ENCODE peak calls at places on chromosome 1, in nine cellular contexts. One of them, this sample, is unnamed.
A peak's percentile ranks its signal among the peaks of the same experiment; 100 is the strongest.

GRCh38 chr1:17624540-17625256 is 85.2 kb downstream of the ARHGEF10L start:
- DNase-seq in ascending aorta: peak; percentile 74
- DNase-seq in neural progenitor cell: no peak
- DNase-seq in left lung: no peak
- DNase-seq in lower lobe of right lung: peak; percentile 77
- DNase-seq in heart right ventricle: peak; percentile 53
- DNase-seq in SK-N-SH: no peak
- DNase-seq in brain microvascular endothelial cell: peak; percentile 41
- DNase-seq in right lobe of liver: no peak
- DNase-seq in this sample: no peak

GRCh38 chr1:58748625-58749198 is 35.1 kb downstream of the JUN start:
- DNase-seq in ascending aorta: no peak
- DNase-seq in neural progenitor cell: no peak
- DNase-seq in left lung: no peak
- DNase-seq in lower lobe of right lung: no peak
- DNase-seq in heart right ventricle: no peak
- DNase-seq in SK-N-SH: no peak
- DNase-seq in brain microvascular endothelial cell: no peak
- DNase-seq in right lobe of liver: no peak
- DNase-seq in this sample: no peak

GRCh38 chr1:214547747-214548146 is 3.7 kb downstream of the PTPN14 start:
- DNase-seq in ascending aorta: no peak
- DNase-seq in neural progenitor cell: no peak
- DNase-seq in left lung: no peak
- DNase-seq in lower lobe of right lung: no peak
- DNase-seq in heart right ventricle: no peak
- DNase-seq in SK-N-SH: no peak
- DNase-seq in brain microvascular endothelial cell: no peak
- DNase-seq in right lobe of liver: no peak
- DNase-seq in this sample: no peak

GRCh38 chr1:155934933-155935590 is 849 bp upstream of the KHDC4 start:
- DNase-seq in ascending aorta: no peak
- DNase-seq in neural progenitor cell: no peak
- DNase-seq in left lung: no peak
- DNase-seq in lower lobe of right lung: no peak
- DNase-seq in heart right ventricle: no peak
- DNase-seq in SK-N-SH: peak; percentile 20
- DNase-seq in brain microvascular endothelial cell: no peak
- DNase-seq in right lobe of liver: no peak
- DNase-seq in this sample: no peak

GRCh38 chr1:155131285-155131684 is 3.6 kb downstream of the EFNA1 start:
- DNase-seq in ascending aorta: no peak
- DNase-seq in neural progenitor cell: no peak
- DNase-seq in left lung: no peak
- DNase-seq in lower lobe of right lung: peak; percentile 58
- DNase-seq in heart right ventricle: no peak
- DNase-seq in SK-N-SH: no peak
- DNase-seq in brain microvascular endothelial cell: no peak
- DNase-seq in right lobe of liver: peak; percentile 81
- DNase-seq in this sample: no peak

GRCh38 chr1:172647987-172648386 is 10.9 kb upstream of the FASLG start:
- DNase-seq in ascending aorta: no peak
- DNase-seq in neural progenitor cell: no peak
- DNase-seq in left lung: no peak
- DNase-seq in lower lobe of right lung: no peak
- DNase-seq in heart right ventricle: no peak
- DNase-seq in SK-N-SH: no peak
- DNase-seq in brain microvascular endothelial cell: no peak
- DNase-seq in right lobe of liver: no peak
- DNase-seq in this sample: no peak

GRCh38 chr1:53176452-53177344 is 19.9 kb upstream of the CPT2 start:
- DNase-seq in ascending aorta: no peak
- DNase-seq in neural progenitor cell: no peak
- DNase-seq in left lung: peak; percentile 64
- DNase-seq in lower lobe of right lung: peak; percentile 57
- DNase-seq in heart right ventricle: peak; percentile 48
- DNase-seq in SK-N-SH: peak; percentile 58
- DNase-seq in brain microvascular endothelial cell: no peak
- DNase-seq in right lobe of liver: peak; percentile 86
- DNase-seq in this sample: no peak

GRCh38 chr1:209708297-209708696 is 3.7 kb downstream of the HSD11B1 start:
- DNase-seq in ascending aorta: no peak
- DNase-seq in neural progenitor cell: no peak
- DNase-seq in left lung: no peak
- DNase-seq in lower lobe of right lung: no peak
- DNase-seq in heart right ventricle: no peak
- DNase-seq in SK-N-SH: no peak
- DNase-seq in brain microvascular endothelial cell: no peak
- DNase-seq in right lobe of liver: no peak
- DNase-seq in this sample: no peak

GRCh38 chr1:54798769-54799641 is 2.1 kb downstream of the TTC22 start:
- DNase-seq in ascending aorta: no peak
- DNase-seq in neural progenitor cell: no peak
- DNase-seq in left lung: peak; percentile 48
- DNase-seq in lower lobe of right lung: no peak
- DNase-seq in heart right ventricle: no peak
- DNase-seq in SK-N-SH: no peak
- DNase-seq in brain microvascular endothelial cell: no peak
- DNase-seq in right lobe of liver: peak; percentile 81
- DNase-seq in this sample: no peak

GRCh38 chr1:41238311-41239094 is 3.6 kb downstream of the SCMH1 start:
- DNase-seq in ascending aorta: no peak
- DNase-seq in neural progenitor cell: no peak
- DNase-seq in left lung: no peak
- DNase-seq in lower lobe of right lung: no peak
- DNase-seq in heart right ventricle: no peak
- DNase-seq in SK-N-SH: no peak
- DNase-seq in brain microvascular endothelial cell: no peak
- DNase-seq in right lobe of liver: no peak
- DNase-seq in this sample: no peak

GRCh38 chr1:83970119-83970518 is 28.8 kb downstream of the TTLL7 start:
- DNase-seq in ascending aorta: no peak
- DNase-seq in neural progenitor cell: no peak
- DNase-seq in left lung: no peak
- DNase-seq in lower lobe of right lung: no peak
- DNase-seq in heart right ventricle: no peak
- DNase-seq in SK-N-SH: no peak
- DNase-seq in brain microvascular endothelial cell: no peak
- DNase-seq in right lobe of liver: no peak
- DNase-seq in this sample: no peak

GRCh38 chr1:35561972-35562680 is 4.5 kb downstream of the NCDN start:
- DNase-seq in ascending aorta: no peak
- DNase-seq in neural progenitor cell: no peak
- DNase-seq in left lung: no peak
- DNase-seq in lower lobe of right lung: no peak
- DNase-seq in heart right ventricle: no peak
- DNase-seq in SK-N-SH: no peak
- DNase-seq in brain microvascular endothelial cell: no peak
- DNase-seq in right lobe of liver: no peak
- DNase-seq in this sample: no peak

GRCh38 chr1:222547944-222548671 is at the start of gene HHIPL2:
- DNase-seq in ascending aorta: no peak
- DNase-seq in neural progenitor cell: no peak
- DNase-seq in left lung: no peak
- DNase-seq in lower lobe of right lung: no peak
- DNase-seq in heart right ventricle: no peak
- DNase-seq in SK-N-SH: no peak
- DNase-seq in brain microvascular endothelial cell: no peak
- DNase-seq in right lobe of liver: no peak
- DNase-seq in this sample: no peak

GRCh38 chr1:208204779-208205178 is 39.4 kb downstream of the PLXNA2 start:
- DNase-seq in ascending aorta: no peak
- DNase-seq in neural progenitor cell: no peak
- DNase-seq in left lung: no peak
- DNase-seq in lower lobe of right lung: no peak
- DNase-seq in heart right ventricle: no peak
- DNase-seq in SK-N-SH: no peak
- DNase-seq in brain microvascular endothelial cell: no peak
- DNase-seq in right lobe of liver: no peak
- DNase-seq in this sample: no peak

GRCh38 chr1:16163882-16164820 is 8.3 kb upstream of the EPHA2 start:
- DNase-seq in ascending aorta: no peak
- DNase-seq in neural progenitor cell: peak; percentile 51
- DNase-seq in left lung: no peak
- DNase-seq in lower lobe of right lung: no peak
- DNase-seq in heart right ventricle: no peak
- DNase-seq in SK-N-SH: no peak
- DNase-seq in brain microvascular endothelial cell: peak; percentile 98
- DNase-seq in right lobe of liver: no peak
- DNase-seq in this sample: no peak

GRCh38 chr1:244445320-244446181 is 6.2 kb downstream of the ADSS2 start:
- DNase-seq in ascending aorta: no peak
- DNase-seq in neural progenitor cell: no peak
- DNase-seq in left lung: no peak
- DNase-seq in lower lobe of right lung: no peak
- DNase-seq in heart right ventricle: no peak
- DNase-seq in SK-N-SH: peak; percentile 23
- DNase-seq in brain microvascular endothelial cell: no peak
- DNase-seq in right lobe of liver: no peak
- DNase-seq in this sample: no peak

GRCh38 chr1:178733972-178734371 is 8.9 kb downstream of the RALGPS2 start:
- DNase-seq in ascending aorta: no peak
- DNase-seq in neural progenitor cell: no peak
- DNase-seq in left lung: no peak
- DNase-seq in lower lobe of right lung: no peak
- DNase-seq in heart right ventricle: no peak
- DNase-seq in SK-N-SH: no peak
- DNase-seq in brain microvascular endothelial cell: no peak
- DNase-seq in right lobe of liver: no peak
- DNase-seq in this sample: no peak
- TF ChIP-seq CTCF in ascending aorta: no peak
- TF ChIP-seq CTCF in neural progenitor cell: peak; percentile 36
- TF ChIP-seq CTCF in left lung: no peak
- TF ChIP-seq CTCF in lower lobe of right lung: no peak
- TF ChIP-seq CTCF in heart right ventricle: peak; percentile 20
- TF ChIP-seq CTCF in SK-N-SH: peak; percentile 34
- TF ChIP-seq CTCF in brain microvascular endothelial cell: peak; percentile 43
- TF ChIP-seq CTCF in right lobe of liver: no peak
- TF ChIP-seq CTCF in this sample: peak; percentile 20

GRCh38 chr1:160579216-160579701 is at the start of gene CD84:
- DNase-seq in ascending aorta: no peak
- DNase-seq in neural progenitor cell: no peak
- DNase-seq in left lung: no peak
- DNase-seq in lower lobe of right lung: no peak
- DNase-seq in heart right ventricle: no peak
- DNase-seq in SK-N-SH: no peak
- DNase-seq in brain microvascular endothelial cell: no peak
- DNase-seq in right lobe of liver: no peak
- DNase-seq in this sample: no peak
- H3K4me3 ChIP-seq in ascending aorta: no peak within 1 kb of the TSS
- H3K4me3 ChIP-seq in neural progenitor cell: no peak within 1 kb of the TSS
- H3K4me3 ChIP-seq in left lung: peak within 1 kb of the TSS; percentile 31
- H3K4me3 ChIP-seq in lower lobe of right lung: peak within 1 kb of the TSS; percentile 34
- H3K4me3 ChIP-seq in heart right ventricle: peak within 1 kb of the TSS; percentile 20
- H3K4me3 ChIP-seq in SK-N-SH: no peak within 1 kb of the TSS
- H3K4me3 ChIP-seq in brain microvascular endothelial cell: no peak within 1 kb of the TSS
- H3K4me3 ChIP-seq in right lobe of liver: peak within 1 kb of the TSS; percentile 10
- H3K4me3 ChIP-seq in this sample: peak within 1 kb of the TSS; percentile 50

GRCh38 chr1:26945138-26945537 is 15.1 kb downstream of the KDF1 start:
- DNase-seq in ascending aorta: no peak
- DNase-seq in neural progenitor cell: no peak
- DNase-seq in left lung: no peak
- DNase-seq in lower lobe of right lung: no peak
- DNase-seq in heart right ventricle: no peak
- DNase-seq in SK-N-SH: no peak
- DNase-seq in brain microvascular endothelial cell: no peak
- DNase-seq in right lobe of liver: no peak
- DNase-seq in this sample: no peak
- H3K27ac ChIP-seq in ascending aorta: no peak overlapping the region
- H3K27ac ChIP-seq in neural progenitor cell: no peak overlapping the region
- H3K27ac ChIP-seq in left lung: no peak overlapping the region
- H3K27ac ChIP-seq in lower lobe of right lung: no peak overlapping the region
- H3K27ac ChIP-seq in heart right ventricle: peak overlapping the region; percentile 72
- H3K27ac ChIP-seq in SK-N-SH: no peak overlapping the region
- H3K27ac ChIP-seq in brain microvascular endothelial cell: no peak overlapping the region
- H3K27ac ChIP-seq in right lobe of liver: peak overlapping the region; percentile 60
- H3K27ac ChIP-seq in this sample: no peak overlapping the region

GRCh38 chr1:30032302-30032701 is 691.1 kb downstream of the MATN1 start:
- DNase-seq in ascending aorta: no peak
- DNase-seq in neural progenitor cell: no peak
- DNase-seq in left lung: no peak
- DNase-seq in lower lobe of right lung: no peak
- DNase-seq in heart right ventricle: no peak
- DNase-seq in SK-N-SH: no peak
- DNase-seq in brain microvascular endothelial cell: no peak
- DNase-seq in right lobe of liver: no peak
- DNase-seq in this sample: no peak

GRCh38 chr1:30034627-30035521 is 688.5 kb downstream of the MATN1 start:
- DNase-seq in ascending aorta: no peak
- DNase-seq in neural progenitor cell: no peak
- DNase-seq in left lung: no peak
- DNase-seq in lower lobe of right lung: no peak
- DNase-seq in heart right ventricle: peak; percentile 27
- DNase-seq in SK-N-SH: peak; percentile 75
- DNase-seq in brain microvascular endothelial cell: peak; percentile 5
- DNase-seq in right lobe of liver: no peak
- DNase-seq in this sample: no peak

GRCh38 chr1:30035522-30036228 is 687.7 kb downstream of the MATN1 start:
- DNase-seq in ascending aorta: no peak
- DNase-seq in neural progenitor cell: no peak
- DNase-seq in left lung: no peak
- DNase-seq in lower lobe of right lung: no peak
- DNase-seq in heart right ventricle: no peak
- DNase-seq in SK-N-SH: no peak
- DNase-seq in brain microvascular endothelial cell: no peak
- DNase-seq in right lobe of liver: no peak
- DNase-seq in this sample: no peak

GRCh38 chr1:30034105-30034626 is 689.2 kb downstream of the MATN1 start:
- DNase-seq in ascending aorta: no peak
- DNase-seq in neural progenitor cell: no peak
- DNase-seq in left lung: no peak
- DNase-seq in lower lobe of right lung: no peak
- DNase-seq in heart right ventricle: no peak
- DNase-seq in SK-N-SH: no peak
- DNase-seq in brain microvascular endothelial cell: no peak
- DNase-seq in right lobe of liver: no peak
- DNase-seq in this sample: no peak

DNA sequence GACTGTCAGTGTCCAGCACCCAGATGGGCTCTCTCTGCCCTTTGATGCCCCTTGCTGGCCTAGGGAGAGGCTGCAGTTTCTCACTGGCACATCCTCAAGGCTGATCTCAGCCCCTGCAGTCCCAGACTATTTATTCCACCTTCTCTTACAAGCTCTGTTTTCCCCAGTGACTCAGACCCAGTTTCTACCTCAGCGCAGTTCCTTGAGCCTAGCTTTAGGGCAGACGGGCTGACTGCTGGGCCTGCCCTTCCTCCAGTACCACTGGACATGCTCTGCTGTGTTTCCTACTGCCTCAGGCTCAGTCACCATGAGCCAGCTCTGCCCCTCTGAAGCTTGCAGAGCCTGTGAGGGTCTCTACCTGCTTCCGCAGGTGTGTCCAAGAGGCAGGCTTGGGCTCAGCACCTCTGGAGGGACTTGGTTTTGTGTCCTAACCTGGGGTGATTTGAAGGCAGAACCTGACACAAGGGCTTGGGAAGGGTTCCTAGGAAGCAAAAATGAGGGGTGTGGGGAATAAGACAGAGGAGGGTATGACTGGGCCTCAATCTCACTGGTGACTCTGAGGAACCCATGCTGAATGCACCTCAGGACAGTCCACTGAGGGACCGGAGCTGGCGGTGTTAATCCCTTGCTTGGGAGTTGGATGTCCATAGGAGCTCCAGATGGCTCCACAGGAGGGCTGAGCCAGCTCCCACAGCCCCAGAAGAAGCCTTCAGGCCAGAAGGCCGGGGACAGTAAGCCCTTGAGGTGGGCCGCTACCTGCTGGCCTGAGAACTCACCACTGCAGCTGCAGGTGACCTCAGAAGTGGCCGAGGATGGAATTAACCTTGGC is 689.9 kb downstream of the MATN1 start:
- DNase-seq in ascending aorta: no peak
- DNase-seq in neural progenitor cell: no peak
- DNase-seq in left lung: no peak
- DNase-seq in lower lobe of right lung: no peak
- DNase-seq in heart right ventricle: no peak
- DNase-seq in SK-N-SH: no peak
- DNase-seq in brain microvascular endothelial cell: no peak
- DNase-seq in right lobe of liver: no peak
- DNase-seq in this sample: no peak
- TF ChIP-seq CTCF in ascending aorta: no peak
- TF ChIP-seq CTCF in neural progenitor cell: peak; percentile 6
- TF ChIP-seq CTCF in left lung: no peak
- TF ChIP-seq CTCF in lower lobe of right lung: no peak
- TF ChIP-seq CTCF in heart right ventricle: no peak
- TF ChIP-seq CTCF in SK-N-SH: no peak
- TF ChIP-seq CTCF in brain microvascular endothelial cell: no peak
- TF ChIP-seq CTCF in right lobe of liver: no peak
- TF ChIP-seq CTCF in this sample: no peak